ENCODE peak calls at places on chromosomes 5 and 9, in ten cellular contexts. U is heart right ventricle; R is colonic mucosa; P is CD8-positive, alpha-beta T cell; C is mucosa of descending colon; E is foreskin fibroblast; X is omental fat pad; N is A549; M is type B pancreatic cell; J is brain microvascular endothelial cell. W is an unnamed sample.

GRCh38 chr9:72579880-72580570 is 58.6 kb downstream of the TMC1 start:
- DNase-seq in U (no peak), C (no peak), N (no peak), X (no peak), R (no peak), E (peak), P (no peak), M (no peak), J (no peak), W (no peak)

GRCh38 chr9:73782166-73782565 is 630.5 kb downstream of the ANXA1 start:
- DNase-seq in N (no peak), R (no peak), E (peak), J (no peak), M (no peak), P (no peak), C (no peak), U (no peak), X (no peak), W (no peak)

GRCh38 chr9:81902601-81903000 is 25.6 kb upstream of the SPATA31D4 start:
- DNase-seq in C (no peak), N (no peak), J (no peak), E (peak), P (no peak), X (no peak), M (no peak), R (no peak), U (no peak), W (no peak)

GRCh38 chr9:116524778-116525470 is 162.2 kb upstream of the TRIM32 start:
- DNase-seq in X (no peak), N (no peak), J (no peak), R (no peak), E (no peak), U (no peak), P (no peak), C (no peak), M (no peak), W (no peak)

GRCh38 chr9:8644571-8644970 is 845.0 kb upstream of the DMAC1 start:
- DNase-seq in R (no peak), J (no peak), C (no peak), P (no peak), E (no peak), X (no peak), N (no peak), M (no peak), U (no peak), W (no peak)

GRCh38 chr5:135578685-135579341 is at the start of gene CXCL14:
- DNase-seq in X (no peak), C (peak), P (no peak), J (peak), U (peak), M (no peak), N (no peak), E (peak), R (peak), W (no peak)

GRCh38 chr5:110043025-110043424 is 353.3 kb downstream of the MAN2A1 start:
- DNase-seq in X (no peak), P (no peak), N (no peak), J (no peak), U (no peak), E (no peak), R (no peak), M (no peak), C (no peak), W (no peak)

GRCh38 chr9:119961774-119962408 is 592.7 kb upstream of the BRINP1 start:
- DNase-seq in X (no peak), R (peak), M (no peak), P (no peak), N (peak), C (peak), E (peak), J (peak), U (peak), W (no peak)

GRCh38 chr5:131394128-131394527 is 130.3 kb downstream of the CDC42SE2 start:
- DNase-seq in R (no peak), U (no peak), J (no peak), P (peak), M (no peak), C (no peak), X (no peak), N (no peak), E (no peak), W (no peak)

GRCh38 chr9:88179080-88179521 is 40.8 kb upstream of the SPATA31C2 start:
- DNase-seq in N (no peak), R (peak), E (no peak), U (peak), X (no peak), P (peak), J (no peak), C (peak), M (no peak), W (no peak)

DNA sequence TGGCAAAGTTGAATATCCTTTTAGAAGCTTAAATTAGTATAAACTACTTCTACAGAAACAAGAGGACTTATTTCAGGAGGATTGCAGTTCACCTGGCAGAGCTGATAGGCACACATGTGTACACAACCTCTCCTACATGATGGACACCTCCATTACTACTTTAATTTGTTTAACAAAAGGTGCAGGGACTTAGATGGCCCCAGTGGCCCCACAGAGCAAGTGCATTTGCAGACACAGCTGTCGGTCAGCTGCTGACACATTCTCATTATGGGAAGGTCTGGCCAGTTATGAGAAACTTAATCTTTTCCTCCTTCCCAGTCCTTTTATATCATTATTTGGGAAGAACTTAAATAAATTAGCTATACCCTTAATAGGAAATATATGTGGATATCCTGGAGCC is 28.3 kb downstream of the TDRD7 start:
- DNase-seq in C (no peak), E (no peak), U (no peak), R (no peak), M (no peak), P (no peak), N (no peak), J (no peak), X (no peak), W (no peak)
- TF ChIP-seq CTCF in C (no peak), E (no peak), U (no peak), R (no peak), M (peak), P (no peak), N (no peak), J (no peak), X (no peak), W (no peak)

GRCh38 chr5:90861843-90862586 is 303.4 kb downstream of the ADGRV1 start:
- DNase-seq in X (no peak), U (no peak), E (no peak), J (no peak), R (no peak), C (no peak), N (peak), P (no peak), M (no peak), W (no peak)
- TF ChIP-seq CTCF in X (no peak), U (no peak), E (no peak), J (peak), R (no peak), C (no peak), N (peak), P (no peak), M (no peak), W (no peak)

GRCh38 chr9:76886318-76886717 is 19.6 kb downstream of the PRUNE2 start:
- DNase-seq in M (no peak), R (no peak), P (no peak), N (no peak), E (no peak), C (no peak), J (no peak), U (no peak), X (no peak), W (no peak)

GRCh38 chr9:76884823-76885222 is 21.1 kb downstream of the PRUNE2 start:
- DNase-seq in M (no peak), R (no peak), N (no peak), J (no peak), C (no peak), U (no peak), X (no peak), E (no peak), P (no peak), W (no peak)

GRCh38 chr9:76887951-76888350 is 18.0 kb downstream of the PRUNE2 start:
- DNase-seq in M (no peak), R (no peak), C (no peak), J (no peak), U (no peak), N (no peak), X (no peak), E (no peak), P (no peak), W (no peak)

GRCh38 chr9:76883341-76883740 is 22.6 kb downstream of the PRUNE2 start:
- DNase-seq in P (no peak), X (no peak), U (no peak), R (no peak), J (no peak), E (no peak), M (no peak), N (no peak), C (no peak), W (no peak)

GRCh38 chr9:76887003-76887821 is 18.7 kb downstream of the PRUNE2 start:
- DNase-seq in U (no peak), C (peak), P (no peak), M (no peak), R (no peak), X (no peak), N (no peak), E (peak), J (no peak), W (no peak)
- TF ChIP-seq CTCF in U (no peak), C (no peak), P (no peak), M (peak), R (no peak), X (no peak), N (no peak), E (peak), J (no peak), W (no peak)

GRCh38 chr5:76145945-76146344 is 62.8 kb downstream of the SV2C start:
- DNase-seq in E (no peak), X (no peak), U (no peak), R (peak), J (no peak), M (no peak), P (no peak), C (no peak), N (peak), W (no peak)
- TF ChIP-seq CTCF in E (no peak), X (no peak), U (no peak), R (no peak), J (peak), M (peak), P (no peak), C (no peak), N (no peak), W (no peak)

DNA sequence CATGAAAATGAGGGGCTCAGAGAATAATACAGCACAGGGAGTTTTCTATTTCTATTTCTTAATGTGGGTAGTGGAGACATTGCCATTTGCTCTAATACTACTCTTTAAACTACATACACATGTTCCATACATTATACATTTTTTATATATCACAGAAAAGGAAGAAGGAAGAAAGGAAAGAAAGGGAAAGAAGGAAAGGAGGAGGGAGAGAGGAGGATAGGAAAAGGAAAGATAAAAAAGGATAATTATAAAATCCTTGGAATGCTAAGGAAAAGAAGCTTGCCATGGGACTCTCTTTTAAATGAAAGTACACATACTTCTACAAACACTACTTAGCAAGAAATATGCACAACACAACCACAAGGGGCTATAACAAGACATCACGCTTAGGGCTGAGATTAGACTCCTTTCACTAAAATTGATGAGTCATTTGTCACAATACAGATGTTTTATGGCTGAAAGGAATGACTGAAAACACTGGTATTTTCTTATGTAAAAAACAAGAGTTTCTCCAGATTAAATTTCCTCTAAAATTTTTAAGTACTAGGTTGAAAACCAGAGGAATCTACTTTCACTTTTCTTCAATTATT is 219.8 kb downstream of the ARL15 start:
- DNase-seq in C (no peak), M (no peak), P (no peak), X (no peak), E (peak), U (no peak), J (peak), R (no peak), N (peak), W (no peak)
- TF ChIP-seq CTCF in C (no peak), M (peak), P (no peak), X (no peak), E (peak), U (no peak), J (peak), R (no peak), N (no peak), W (no peak)

GRCh38 chr5:64505769-64506566 is at the start of gene RGS7BP:
- DNase-seq in P (no peak), J (peak), C (peak), R (no peak), X (no peak), E (peak), U (peak), M (peak), N (peak), W (no peak)
- TF ChIP-seq CTCF in P (no peak), J (no peak), C (no peak), R (no peak), X (no peak), E (no peak), U (no peak), M (no peak), N (no peak), W (no peak)

GRCh38 chr5:37772255-37772654 is 67.6 kb downstream of the GDNF start:
- DNase-seq in C (no peak), E (no peak), J (no peak), N (no peak), X (no peak), R (no peak), M (no peak), U (no peak), P (no peak), W (no peak)

GRCh38 chr5:37773809-37774208 is 66.0 kb downstream of the GDNF start:
- DNase-seq in U (no peak), M (no peak), J (no peak), C (no peak), N (no peak), P (no peak), X (no peak), E (no peak), R (no peak), W (no peak)

GRCh38 chr5:37777472-37778135 is 62.2 kb downstream of the GDNF start:
- DNase-seq in J (peak), P (no peak), U (no peak), E (peak), C (no peak), N (no peak), R (no peak), X (no peak), M (no peak), W (no peak)

GRCh38 chr5:37776826-37777225 is 63.0 kb downstream of the GDNF start:
- DNase-seq in U (no peak), P (no peak), M (no peak), J (peak), C (peak), E (peak), N (no peak), X (no peak), R (no peak), W (no peak)

DNA sequence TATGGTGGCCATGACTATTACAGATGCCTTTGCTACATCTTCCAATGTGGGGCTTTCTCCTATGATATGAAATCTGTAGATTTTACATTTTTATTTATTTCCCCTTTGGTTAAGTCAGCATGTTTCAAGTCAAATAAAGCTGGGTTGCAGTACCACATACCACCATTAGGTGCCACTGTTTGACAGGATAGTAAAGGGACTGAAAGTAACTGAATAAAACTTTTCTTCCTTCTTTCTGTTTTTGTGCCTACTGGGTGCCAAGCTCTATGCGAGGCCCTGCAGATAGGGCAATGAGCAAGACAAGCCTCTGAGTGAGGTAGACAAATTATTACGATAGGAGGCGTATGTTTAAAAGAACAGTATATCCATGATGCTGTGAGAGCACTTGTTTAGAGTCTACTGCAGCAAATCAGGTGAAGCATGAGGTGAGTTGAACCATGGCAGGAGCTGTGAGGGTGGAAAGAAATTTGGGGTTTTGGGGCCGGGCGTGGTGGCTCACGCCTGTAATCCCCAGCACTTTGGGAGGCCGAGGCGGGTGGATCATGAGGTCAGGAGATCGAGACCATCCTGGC is 64.8 kb downstream of the GDNF start:
- DNase-seq in E (peak), M (no peak), C (no peak), U (no peak), X (no peak), J (peak), P (no peak), R (peak), N (peak), W (no peak)
- TF ChIP-seq CTCF in E (peak), M (peak), C (no peak), U (peak), X (no peak), J (peak), P (peak), R (peak), N (peak), W (no peak)

GRCh38 chr5:176629853-176630680 is at the start of the genes EIF4E1B and SNCB:
- DNase-seq in X (no peak), M (no peak), C (no peak), E (peak), P (peak), U (peak), N (peak), J (peak), R (no peak), W (peak)
- TF ChIP-seq CTCF in X (no peak), M (no peak), C (no peak), E (no peak), P (peak), U (no peak), N (no peak), J (no peak), R (no peak), W (no peak)

GRCh38 chr5:15533124-15533893 is 33.3 kb downstream of the FBXL7 start:
- DNase-seq in X (no peak), M (no peak), P (no peak), E (peak), U (no peak), J (peak), N (no peak), C (no peak), R (no peak), W (no peak)
- TF ChIP-seq CTCF in X (no peak), M (no peak), P (no peak), E (no peak), U (no peak), J (no peak), N (no peak), C (no peak), R (no peak), W (no peak)

GRCh38 chr9:27853529-27853928 is 280.2 kb upstream of the C9orf72 start:
- DNase-seq in C (no peak), R (no peak), M (no peak), P (no peak), X (no peak), E (no peak), N (no peak), J (no peak), U (no peak), W (no peak)

GRCh38 chr9:27856748-27857147 is 283.5 kb upstream of the C9orf72 start:
- DNase-seq in E (no peak), N (no peak), J (no peak), M (no peak), U (no peak), X (no peak), R (no peak), P (no peak), C (no peak), W (no peak)

GRCh38 chr9:27861887-27862286 is 288.6 kb upstream of the C9orf72 start:
- DNase-seq in N (no peak), C (no peak), P (no peak), U (no peak), R (no peak), J (no peak), M (no peak), X (no peak), E (no peak), W (no peak)

GRCh38 chr9:27851858-27852257 is 278.6 kb upstream of the C9orf72 start:
- DNase-seq in N (no peak), X (no peak), U (no peak), P (no peak), C (no peak), J (no peak), M (no peak), E (no peak), R (no peak), W (no peak)

GRCh38 chr9:27856054-27856453 is 282.8 kb upstream of the C9orf72 start:
- DNase-seq in M (no peak), X (no peak), R (no peak), N (no peak), C (no peak), J (no peak), P (no peak), U (no peak), E (no peak), W (no peak)
- TF ChIP-seq CTCF in M (no peak), X (no peak), R (no peak), N (no peak), C (no peak), J (no peak), P (no peak), U (no peak), E (no peak), W (no peak)